ENCODE peak calls at places on chromosome 9, in eight cellular contexts. One of them, this sample, is unnamed.

GRCh38 chr9:135281661-135282000 is 194.2 kb downstream of the OLFM1 start:
- DNase-seq in HepG2: no peak
- DNase-seq in SK-N-SH: peak; percentile 71
- DNase-seq in HCT116: no peak
- DNase-seq in GM12878: no peak
- DNase-seq in GM23338: no peak
- DNase-seq in endothelial cell of umbilical vein: no peak
- DNase-seq in K562: no peak
- DNase-seq in this sample: no peak

GRCh38 chr9:75909776-75910175 is 19.3 kb downstream of the PCSK5 start:
- DNase-seq in HepG2: no peak
- DNase-seq in SK-N-SH: no peak
- DNase-seq in HCT116: peak; percentile 21
- DNase-seq in GM12878: no peak
- DNase-seq in GM23338: no peak
- DNase-seq in endothelial cell of umbilical vein: no peak
- DNase-seq in K562: no peak
- DNase-seq in this sample: no peak

GRCh38 chr9:137273095-137273490 is 4.4 kb upstream of the TOR4A start:
- DNase-seq in HepG2: no peak
- DNase-seq in SK-N-SH: peak; percentile 65
- DNase-seq in HCT116: no peak
- DNase-seq in GM12878: no peak
- DNase-seq in GM23338: no peak
- DNase-seq in endothelial cell of umbilical vein: no peak
- DNase-seq in K562: peak; percentile 37
- DNase-seq in this sample: no peak

GRCh38 chr9:79026311-79026710 is 545.5 kb upstream of the TLE4 start:
- DNase-seq in HepG2: no peak
- DNase-seq in SK-N-SH: no peak
- DNase-seq in HCT116: no peak
- DNase-seq in GM12878: peak; percentile 41
- DNase-seq in GM23338: no peak
- DNase-seq in endothelial cell of umbilical vein: peak; percentile 2
- DNase-seq in K562: no peak
- DNase-seq in this sample: no peak

GRCh38 chr9:23754551-23754950 is 71.5 kb downstream of the ELAVL2 start:
- DNase-seq in HepG2: no peak
- DNase-seq in SK-N-SH: no peak
- DNase-seq in HCT116: no peak
- DNase-seq in GM12878: no peak
- DNase-seq in GM23338: no peak
- DNase-seq in endothelial cell of umbilical vein: no peak
- DNase-seq in K562: no peak
- DNase-seq in this sample: no peak

GRCh38 chr9:34652608-34653007 is 623 bp downstream of the IL11RA start:
- DNase-seq in HepG2: no peak
- DNase-seq in SK-N-SH: no peak
- DNase-seq in HCT116: no peak
- DNase-seq in GM12878: no peak
- DNase-seq in GM23338: no peak
- DNase-seq in endothelial cell of umbilical vein: no peak
- DNase-seq in K562: no peak
- DNase-seq in this sample: no peak

GRCh38 chr9:133703571-133704399 is 34.4 kb downstream of the SARDH start:
- DNase-seq in HepG2: no peak
- DNase-seq in SK-N-SH: peak; percentile 84
- DNase-seq in HCT116: no peak
- DNase-seq in GM12878: no peak
- DNase-seq in GM23338: no peak
- DNase-seq in endothelial cell of umbilical vein: no peak
- DNase-seq in K562: no peak
- DNase-seq in this sample: no peak

GRCh38 chr9:5388026-5388806 is 48.5 kb upstream of the RLN1 start:
- DNase-seq in HepG2: no peak
- DNase-seq in SK-N-SH: no peak
- DNase-seq in HCT116: no peak
- DNase-seq in GM12878: no peak
- DNase-seq in GM23338: peak; percentile 5
- DNase-seq in endothelial cell of umbilical vein: no peak
- DNase-seq in K562: no peak
- DNase-seq in this sample: no peak

GRCh38 chr9:134606951-134607733 is 34.5 kb upstream of the COL5A1 start:
- DNase-seq in HepG2: no peak
- DNase-seq in SK-N-SH: peak; percentile 46
- DNase-seq in HCT116: peak; percentile 21
- DNase-seq in GM12878: no peak
- DNase-seq in GM23338: peak; percentile 80
- DNase-seq in endothelial cell of umbilical vein: peak; percentile 28
- DNase-seq in K562: peak; percentile 48
- DNase-seq in this sample: no peak

GRCh38 chr9:124792257-124792975 is 15.5 kb downstream of the OLFML2A start:
- DNase-seq in HepG2: no peak
- DNase-seq in SK-N-SH: no peak
- DNase-seq in HCT116: no peak
- DNase-seq in GM12878: no peak
- DNase-seq in GM23338: no peak
- DNase-seq in endothelial cell of umbilical vein: no peak
- DNase-seq in K562: no peak
- DNase-seq in this sample: no peak

GRCh38 chr9:114028646-114029045 is 49.5 kb downstream of the AMBP start:
- DNase-seq in HepG2: no peak
- DNase-seq in SK-N-SH: no peak
- DNase-seq in HCT116: no peak
- DNase-seq in GM12878: no peak
- DNase-seq in GM23338: no peak
- DNase-seq in endothelial cell of umbilical vein: no peak
- DNase-seq in K562: no peak
- DNase-seq in this sample: peak; percentile 43

GRCh38 chr9:18493361-18494015 is 19.5 kb downstream of the ADAMTSL1 start:
- DNase-seq in HepG2: no peak
- DNase-seq in SK-N-SH: peak; percentile 26
- DNase-seq in HCT116: no peak
- DNase-seq in GM12878: no peak
- DNase-seq in GM23338: no peak
- DNase-seq in endothelial cell of umbilical vein: peak; percentile 29
- DNase-seq in K562: no peak
- DNase-seq in this sample: no peak

GRCh38 chr9:70069734-70070133 is 26.1 kb downstream of the MAMDC2 start:
- DNase-seq in HepG2: no peak
- DNase-seq in SK-N-SH: no peak
- DNase-seq in HCT116: no peak
- DNase-seq in GM12878: no peak
- DNase-seq in GM23338: no peak
- DNase-seq in endothelial cell of umbilical vein: no peak
- DNase-seq in K562: no peak
- DNase-seq in this sample: no peak

GRCh38 chr9:7560669-7561305 is 238.8 kb downstream of the DMAC1 start:
- DNase-seq in HepG2: no peak
- DNase-seq in SK-N-SH: no peak
- DNase-seq in HCT116: no peak
- DNase-seq in GM12878: no peak
- DNase-seq in GM23338: peak; percentile 11
- DNase-seq in endothelial cell of umbilical vein: no peak
- DNase-seq in K562: no peak
- DNase-seq in this sample: no peak
- H2AFZ ChIP-seq in HepG2: no peak overlapping the region
- H2AFZ ChIP-seq in SK-N-SH: no peak overlapping the region
- H2AFZ ChIP-seq in HCT116: no peak overlapping the region
- H2AFZ ChIP-seq in GM12878: no peak overlapping the region
- H2AFZ ChIP-seq in GM23338: peak overlapping the region; percentile 74
- H2AFZ ChIP-seq in endothelial cell of umbilical vein: no peak overlapping the region
- H2AFZ ChIP-seq in K562: no peak overlapping the region
- H2AFZ ChIP-seq in this sample: peak overlapping the region; percentile 82

GRCh38 chr9:20040991-20041606 is 252.3 kb upstream of the SLC24A2 start:
- DNase-seq in HepG2: no peak
- DNase-seq in SK-N-SH: peak; percentile 30
- DNase-seq in HCT116: no peak
- DNase-seq in GM12878: no peak
- DNase-seq in GM23338: no peak
- DNase-seq in endothelial cell of umbilical vein: no peak
- DNase-seq in K562: no peak
- DNase-seq in this sample: no peak
- TF ChIP-seq POLR2AphosphoS5 in HepG2: no peak
- TF ChIP-seq POLR2AphosphoS5 in SK-N-SH: no peak
- TF ChIP-seq POLR2AphosphoS5 in HCT116: no peak
- TF ChIP-seq POLR2AphosphoS5 in GM12878: no peak
- TF ChIP-seq POLR2AphosphoS5 in GM23338: no peak
- TF ChIP-seq POLR2AphosphoS5 in endothelial cell of umbilical vein: no peak
- TF ChIP-seq POLR2AphosphoS5 in K562: no peak
- TF ChIP-seq POLR2AphosphoS5 in this sample: no peak

GRCh38 chr9:104767507-104767906 is 3.6 kb downstream of the NIPSNAP3B start:
- DNase-seq in HepG2: no peak
- DNase-seq in SK-N-SH: no peak
- DNase-seq in HCT116: no peak
- DNase-seq in GM12878: no peak
- DNase-seq in GM23338: no peak
- DNase-seq in endothelial cell of umbilical vein: no peak
- DNase-seq in K562: no peak
- DNase-seq in this sample: no peak

GRCh38 chr9:104765138-104765537 is 1.2 kb downstream of the NIPSNAP3B start:
- DNase-seq in HepG2: no peak
- DNase-seq in SK-N-SH: no peak
- DNase-seq in HCT116: no peak
- DNase-seq in GM12878: no peak
- DNase-seq in GM23338: no peak
- DNase-seq in endothelial cell of umbilical vein: no peak
- DNase-seq in K562: no peak
- DNase-seq in this sample: no peak

GRCh38 chr9:104769655-104770054 is 5.7 kb downstream of the NIPSNAP3B start:
- DNase-seq in HepG2: no peak
- DNase-seq in SK-N-SH: no peak
- DNase-seq in HCT116: no peak
- DNase-seq in GM12878: no peak
- DNase-seq in GM23338: no peak
- DNase-seq in endothelial cell of umbilical vein: no peak
- DNase-seq in K562: no peak
- DNase-seq in this sample: no peak

GRCh38 chr9:104766025-104766424 is 2.1 kb downstream of the NIPSNAP3B start:
- DNase-seq in HepG2: no peak
- DNase-seq in SK-N-SH: no peak
- DNase-seq in HCT116: no peak
- DNase-seq in GM12878: no peak
- DNase-seq in GM23338: no peak
- DNase-seq in endothelial cell of umbilical vein: no peak
- DNase-seq in K562: no peak
- DNase-seq in this sample: no peak
- H2AFZ ChIP-seq in HepG2: no peak overlapping the region
- H2AFZ ChIP-seq in SK-N-SH: no peak overlapping the region
- H2AFZ ChIP-seq in HCT116: no peak overlapping the region
- H2AFZ ChIP-seq in GM12878: no peak overlapping the region
- H2AFZ ChIP-seq in GM23338: no peak overlapping the region
- H2AFZ ChIP-seq in endothelial cell of umbilical vein: no peak overlapping the region
- H2AFZ ChIP-seq in K562: no peak overlapping the region
- H2AFZ ChIP-seq in this sample: no peak overlapping the region

DNA sequence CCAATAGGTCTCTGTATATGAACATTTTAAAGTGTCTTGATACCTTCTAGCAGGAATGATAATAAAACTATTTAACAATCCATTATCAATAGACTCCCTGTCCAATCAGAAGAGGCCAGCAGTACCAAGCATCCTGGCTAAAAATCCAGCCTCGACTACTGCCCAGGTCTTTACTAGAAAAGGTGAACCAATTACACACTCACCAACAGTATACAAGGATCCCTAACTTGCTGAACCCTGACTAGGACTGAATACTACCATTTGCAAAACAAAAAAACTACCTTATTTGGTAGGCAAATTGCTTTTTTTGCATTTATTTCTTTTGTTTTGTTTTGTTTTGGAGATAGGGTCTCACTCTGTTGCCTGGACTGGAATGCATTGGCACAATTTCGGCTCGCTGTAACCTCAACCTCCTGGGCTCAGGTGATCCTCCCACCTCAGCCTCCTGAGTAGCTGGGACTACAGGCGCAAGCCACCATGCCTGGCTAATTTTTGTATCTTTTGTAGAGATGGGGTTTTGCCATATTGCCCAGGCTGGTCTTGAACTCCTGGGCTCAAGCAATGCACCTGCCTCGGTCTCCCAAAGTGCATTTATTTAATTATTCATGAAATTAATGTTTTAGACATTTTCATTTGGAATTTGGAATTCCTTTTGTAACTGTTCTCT is 27.5 kb downstream of the FNBP1 start:
- DNase-seq in HepG2: no peak
- DNase-seq in SK-N-SH: no peak
- DNase-seq in HCT116: no peak
- DNase-seq in GM12878: no peak
- DNase-seq in GM23338: no peak
- DNase-seq in endothelial cell of umbilical vein: no peak
- DNase-seq in K562: no peak
- DNase-seq in this sample: no peak
- TF ChIP-seq POLR2AphosphoS5 in HepG2: no peak
- TF ChIP-seq POLR2AphosphoS5 in SK-N-SH: no peak
- TF ChIP-seq POLR2AphosphoS5 in HCT116: no peak
- TF ChIP-seq POLR2AphosphoS5 in GM12878: peak; percentile 43
- TF ChIP-seq POLR2AphosphoS5 in GM23338: no peak
- TF ChIP-seq POLR2AphosphoS5 in endothelial cell of umbilical vein: no peak
- TF ChIP-seq POLR2AphosphoS5 in K562: no peak
- TF ChIP-seq POLR2AphosphoS5 in this sample: no peak